ENCODE peak calls at places on chromosomes 16 and 17, in four cellular contexts. H is left ventricle myocardium inferior, E is GM12864, R is prostate gland. F is an unnamed sample.

GRCh38 chr17:30378191-30378796 is 433 bp upstream of the CPD start:
- DNase-seq in H (peak; percentile 30), E (no peak), R (no peak), F (peak; percentile 39)

GRCh38 chr16:81612351-81613170 is 166.5 kb upstream of the PLCG2 start:
- DNase-seq in H (peak; percentile 48), E (no peak), R (peak; percentile 53), F (peak; percentile 78)

GRCh38 chr17:1181769-1182137 is 2.0 kb upstream of the ABR start:
- DNase-seq in H (no peak), E (no peak), R (no peak), F (no peak)

GRCh38 chr17:55609737-55610201 is 98.5 kb upstream of the SMIM36 start:
- DNase-seq in H (no peak), E (no peak), R (no peak), F (peak; percentile 10)

GRCh38 chr17:17822189-17822978 is 14.4 kb downstream of the SREBF1 start:
- DNase-seq in H (peak; percentile 80), E (no peak), R (peak; percentile 74), F (peak; percentile 61)

GRCh38 chr17:7393613-7394451 is 493 bp downstream of the PLSCR3 start:
- DNase-seq in H (peak; percentile 33), E (no peak), R (no peak), F (no peak)

GRCh38 chr17:19247423-19247822 is 10.3 kb downstream of the EPN2 start:
- DNase-seq in H (no peak), E (no peak), R (no peak), F (no peak)

GRCh38 chr16:48963306-48963705 is 318.3 kb downstream of the CBLN1 start:
- DNase-seq in H (no peak), E (no peak), R (no peak), F (no peak)

GRCh38 chr16:4136229-4136813 is 20.1 kb upstream of the ADCY9 start:
- DNase-seq in H (no peak), E (no peak), R (peak; percentile 65), F (no peak)

GRCh38 chr16:67327774-67328173 is 1.2 kb downstream of the LRRC36 start:
- DNase-seq in H (no peak), E (no peak), R (no peak), F (no peak)

GRCh38 chr16:22721497-22722100 is 92.4 kb upstream of the HS3ST2 start:
- DNase-seq in H (peak; percentile 22), E (no peak), R (no peak), F (peak; percentile 5)

GRCh38 chr16:2053211-2053610 is 5.4 kb downstream of the TSC2 start:
- DNase-seq in H (no peak), E (no peak), R (no peak), F (no peak)

GRCh38 chr17:77375526-77375916 is 234.8 kb downstream of the SEC14L1 start:
- DNase-seq in H (no peak), E (no peak), R (no peak), F (no peak)

GRCh38 chr17:65297384-65297783 is 160.2 kb downstream of the RGS9 start:
- DNase-seq in H (no peak), E (no peak), R (no peak), F (no peak)

GRCh38 chr17:4032245-4032644 is 68.0 kb upstream of the ATP2A3 start:
- DNase-seq in H (no peak), E (no peak), R (no peak), F (no peak)

GRCh38 chr17:29977836-29978235 is 36.4 kb downstream of the EFCAB5 start:
- DNase-seq in H (no peak), E (no peak), R (no peak), F (no peak)

GRCh38 chr17:76343106-76343505 is 10.6 kb downstream of the PRPSAP1 start:
- DNase-seq in H (no peak), E (no peak), R (no peak), F (no peak)

GRCh38 chr17:2337152-2337810 is at the start of gene SGSM2:
- DNase-seq in H (peak; percentile 72), E (no peak), R (peak; percentile 55), F (peak; percentile 71)

GRCh38 chr16:2226245-2226793 is 2.9 kb downstream of the E4F1 start:
- DNase-seq in H (no peak), E (no peak), R (no peak), F (no peak)

GRCh38 chr16:8621221-8621571 is 302 bp upstream of the METTL22 start:
- DNase-seq in H (no peak), E (no peak), R (no peak), F (no peak)
- H3K4me3 ChIP-seq in H (peak overlapping the region; percentile 99), E (peak overlapping the region; percentile 90), R (peak overlapping the region; percentile 87), F (peak overlapping the region; percentile 85)

GRCh38 chr16:56950881-56951771 is 10.6 kb upstream of the CETP start:
- DNase-seq in H (peak; percentile 23), E (no peak), R (peak; percentile 60), F (peak; percentile 44)
- TF ChIP-seq CTCF in H (peak; percentile 68), E (peak; percentile 79), R (peak; percentile 69), F (peak; percentile 53)

GRCh38 chr16:50390914-50391700 is 22.3 kb upstream of the BRD7 start:
- DNase-seq in H (no peak), E (no peak), R (no peak), F (no peak)
- H3K4me3 ChIP-seq in H (no peak overlapping the region), E (no peak overlapping the region), R (no peak overlapping the region), F (no peak overlapping the region)

GRCh38 chr16:13968835-13969234 is 48.9 kb downstream of the ERCC4 start:
- DNase-seq in H (no peak), E (no peak), R (no peak), F (no peak)
- TF ChIP-seq CTCF in H (no peak), E (no peak), R (no peak), F (no peak)

GRCh38 chr17:79778504-79779087 is 648 bp downstream of the CBX2 start:
- DNase-seq in H (no peak), E (no peak), R (no peak), F (peak; percentile 48)
- H3K4me3 ChIP-seq in H (peak overlapping the region; percentile 91), E (peak overlapping the region; percentile 54), R (peak overlapping the region; percentile 37), F (peak overlapping the region; percentile 66)

GRCh38 chr17:72077326-72077960 is 43.4 kb upstream of the SOX9 start:
- DNase-seq in H (no peak), E (no peak), R (no peak), F (no peak)
- TF ChIP-seq CTCF in H (no peak), E (peak; percentile 4), R (no peak), F (no peak)

GRCh38 chr16:73060216-73060615 is 12.3 kb upstream of the ZFHX3 start:
- DNase-seq in H (no peak), E (no peak), R (no peak), F (no peak)

GRCh38 chr16:73058616-73059409 is 10.9 kb upstream of the ZFHX3 start:
- DNase-seq in H (peak; percentile 39), E (no peak), R (no peak), F (peak; percentile 40)

GRCh38 chr16:73058221-73058615 is 10.3 kb upstream of the ZFHX3 start:
- DNase-seq in H (peak; percentile 61), E (no peak), R (no peak), F (no peak)

GRCh38 chr16:73060948-73061495 is 13.1 kb upstream of the ZFHX3 start:
- DNase-seq in H (no peak), E (no peak), R (no peak), F (no peak)

DNA sequence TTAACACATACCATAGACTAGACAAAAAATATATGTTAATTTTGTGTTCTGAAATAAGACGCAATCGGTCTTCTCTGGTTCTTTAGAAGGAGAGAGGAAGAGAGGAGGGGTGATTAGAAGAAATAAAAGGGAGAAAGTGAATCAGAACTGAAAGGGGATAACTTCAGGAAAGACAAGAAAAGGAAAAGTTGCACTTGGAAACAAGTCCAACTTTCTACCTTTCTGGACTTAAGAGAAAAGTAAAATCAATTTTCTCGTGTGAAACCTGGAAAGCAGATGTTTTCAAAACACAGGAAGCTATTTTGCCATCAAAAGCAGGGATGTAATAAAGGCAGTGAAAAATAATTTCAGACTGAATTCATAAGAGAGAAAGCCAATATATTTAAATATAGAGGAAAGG is 11.9 kb upstream of the ZFHX3 start:
- DNase-seq in H (no peak), E (no peak), R (no peak), F (no peak)
- H3K4me3 ChIP-seq in H (peak overlapping the region; percentile 89), E (no peak overlapping the region), R (peak overlapping the region; percentile 62), F (peak overlapping the region; percentile 88)

GRCh38 chr17:38578229-38578628 is 27.5 kb downstream of the SRCIN1 start:
- DNase-seq in H (no peak), E (no peak), R (no peak), F (no peak)

GRCh38 chr17:38577645-38578173 is 28.0 kb downstream of the SRCIN1 start:
- DNase-seq in H (no peak), E (no peak), R (no peak), F (no peak)

GRCh38 chr17:38578641-38579480 is 26.9 kb downstream of the SRCIN1 start:
- DNase-seq in H (no peak), E (no peak), R (no peak), F (no peak)

GRCh38 chr17:38582069-38582468 is 23.7 kb downstream of the SRCIN1 start:
- DNase-seq in H (no peak), E (no peak), R (no peak), F (no peak)

DNA sequence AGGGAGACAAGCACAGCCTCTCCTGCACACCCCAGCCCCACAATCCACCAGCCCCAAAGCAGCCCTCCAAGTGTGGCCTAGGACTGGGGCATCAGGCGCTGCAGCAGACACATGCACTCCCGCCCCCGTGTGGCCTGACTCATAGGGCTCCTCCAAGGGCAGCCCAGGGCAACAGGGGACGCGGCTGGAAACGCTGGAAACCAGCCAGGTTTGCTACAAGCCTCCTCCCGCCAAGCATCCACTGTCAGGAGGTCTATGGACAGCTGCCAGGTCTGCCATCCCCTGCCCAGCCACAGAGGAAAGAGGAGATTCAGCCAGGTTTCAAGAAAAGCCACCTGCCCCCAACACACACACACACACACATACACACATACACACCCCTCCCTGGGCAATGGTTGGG is 25.8 kb downstream of the SRCIN1 start:
- DNase-seq in H (no peak), E (no peak), R (no peak), F (peak; percentile 13)
- TF ChIP-seq CTCF in H (peak; percentile 16), E (peak; percentile 29), R (no peak), F (no peak)

GRCh38 chr17:44074231-44074910 is 3.8 kb downstream of the G6PC3 start:
- DNase-seq in H (no peak), E (no peak), R (no peak), F (no peak)

GRCh38 chr17:44070455-44071197 is at the start of gene G6PC3:
- DNase-seq in H (peak; percentile 95), E (peak; percentile 88), R (peak; percentile 95), F (peak; percentile 97)

GRCh38 chr17:44069974-44070454 is 521 bp upstream of the G6PC3 start:
- DNase-seq in H (no peak), E (no peak), R (no peak), F (no peak)

GRCh38 chr17:44071198-44071520 is 624 bp downstream of the G6PC3 start:
- DNase-seq in H (no peak), E (no peak), R (no peak), F (no peak)

DNA sequence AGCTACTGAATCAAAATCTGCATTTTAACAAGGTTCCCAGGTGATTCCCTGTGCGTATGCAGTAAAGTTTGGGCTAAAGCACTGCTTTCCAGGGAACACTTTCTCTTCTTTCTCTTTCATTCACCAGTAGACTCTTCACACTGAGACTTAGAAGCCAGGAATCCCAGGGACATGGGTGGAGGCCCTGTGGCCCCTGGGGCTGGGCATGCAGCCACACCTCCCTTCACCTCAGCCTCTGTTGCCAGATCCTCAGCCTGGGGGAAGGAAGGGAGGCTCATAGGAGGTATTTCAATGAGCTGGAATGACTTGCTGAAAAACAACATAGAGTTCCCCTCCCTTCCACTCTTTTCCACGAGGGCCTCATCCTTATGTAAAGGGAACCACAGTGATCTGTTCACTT is 1.2 kb downstream of the G6PC3 start:
- DNase-seq in H (no peak), E (no peak), R (no peak), F (no peak)
- H3K4me3 ChIP-seq in H (peak overlapping the region; percentile 91), E (peak overlapping the region; percentile 91), R (no peak overlapping the region), F (peak overlapping the region; percentile 52)

F was measured in heart right ventricle.